ENCODE peak calls at places on chromosomes 12 and 14, in four cellular contexts. U is pancreas; P is body of pancreas; T is effector memory CD4-positive, alpha-beta T cell. K is an unnamed sample. For H3K4me1, the result is how much of the 10 kb centered on the place peaks cover.

GRCh38 chr14:103488960-103489359 is 33.7 kb downstream of the CKB start:
- DNase-seq in P (no peak), U (no peak), T (no peak), K (no peak)

GRCh38 chr12:63362801-63363200 is 211.8 kb upstream of the AVPR1A start:
- DNase-seq in T (no peak), P (no peak), U (no peak), K (no peak)

GRCh38 chr12:93957870-93958269 is 190.5 kb upstream of the PLXNC1 start:
- DNase-seq in P (no peak), T (no peak), U (no peak), K (no peak)

GRCh38 chr12:50749459-50749882 is 14.4 kb upstream of the ATF1 start:
- DNase-seq in P (no peak), U (no peak), T (no peak), K (no peak)

GRCh38 chr12:111244673-111245072 is 124.2 kb downstream of the PHETA1 start:
- DNase-seq in P (no peak), U (no peak), T (no peak), K (no peak)

GRCh38 chr14:101965145-101965531 is 765 bp downstream of the DYNC1H1 start:
- DNase-seq in P (peak), T (peak), U (peak), K (peak)

GRCh38 chr14:101004954-101005353 is 101.4 kb upstream of the RTL1 start:
- DNase-seq in U (no peak), P (no peak), T (no peak), K (no peak)

GRCh38 chr12:26271889-26272492 is 76.6 kb downstream of the SSPN start:
- DNase-seq in U (peak), T (no peak), P (peak), K (no peak)

GRCh38 chr12:50659690-50660424 is 104.0 kb upstream of the ATF1 start:
- DNase-seq in U (no peak), P (no peak), T (no peak), K (no peak)

GRCh38 chr12:98211914-98212695 is 303.3 kb upstream of the TMPO start:
- DNase-seq in P (no peak), U (peak), T (no peak), K (no peak)

GRCh38 chr14:69674546-69675245 is 63.3 kb downstream of the SUSD6 start:
- DNase-seq in P (no peak), U (no peak), T (no peak), K (no peak)

GRCh38 chr14:84493779-84494178 is 1036.2 kb upstream of the FLRT2 start:
- DNase-seq in P (no peak), T (no peak), U (no peak), K (no peak)

GRCh38 chr12:122310636-122311035 is 44.3 kb upstream of the VPS33A start:
- DNase-seq in P (no peak), U (no peak), T (no peak), K (no peak)

GRCh38 chr12:54009171-54010052 is 627 bp downstream of the HOXC8 start:
- DNase-seq in T (no peak), P (no peak), U (no peak), K (no peak)

GRCh38 chr12:8699714-8700113 is 1.9 kb downstream of the RIMKLB start:
- DNase-seq in P (no peak), T (no peak), U (no peak), K (no peak)

GRCh38 chr12:104329697-104330096 is 26.2 kb downstream of the EID3 start:
- DNase-seq in P (no peak), T (no peak), U (no peak), K (no peak)

GRCh38 chr14:49966304-49966809 is 73.5 kb downstream of the ARF6 start:
- DNase-seq in T (no peak), U (no peak), P (peak), K (no peak)

GRCh38 chr12:74741113-74741512 is 203.5 kb downstream of the ATXN7L3B start:
- DNase-seq in U (no peak), T (no peak), P (peak), K (peak)

GRCh38 chr14:90576581-90576980 is 179.8 kb downstream of the CALM1 start:
- DNase-seq in T (no peak), P (peak), U (no peak), K (no peak)

GRCh38 chr12:74847169-74847568 is 309.5 kb downstream of the ATXN7L3B start:
- DNase-seq in P (no peak), T (no peak), U (no peak), K (no peak)

GRCh38 chr12:112419269-112420133 is 754 bp downstream of the PTPN11 start:
- DNase-seq in U (peak), T (no peak), P (peak), K (peak)

GRCh38 chr14:58919262-58919661 is 269.2 kb upstream of the DAAM1 start:
- DNase-seq in T (no peak), U (no peak), P (no peak), K (no peak)

GRCh38 chr12:50984899-50985298 is 32.6 kb downstream of the HIGD1C start:
- DNase-seq in T (no peak), P (no peak), U (no peak), K (no peak)

GRCh38 chr14:79699206-79699605 is 512.1 kb downstream of the DIO2 start:
- DNase-seq in T (no peak), U (no peak), P (no peak), K (no peak)

GRCh38 chr12:96399919-96400630 is at the start of gene CDK17:
- DNase-seq in T (peak), U (peak), P (peak), K (peak)

GRCh38 chr12:104768033-104768432 is 190.1 kb downstream of the SLC41A2 start:
- DNase-seq in T (no peak), P (no peak), U (no peak), K (no peak)

DNA sequence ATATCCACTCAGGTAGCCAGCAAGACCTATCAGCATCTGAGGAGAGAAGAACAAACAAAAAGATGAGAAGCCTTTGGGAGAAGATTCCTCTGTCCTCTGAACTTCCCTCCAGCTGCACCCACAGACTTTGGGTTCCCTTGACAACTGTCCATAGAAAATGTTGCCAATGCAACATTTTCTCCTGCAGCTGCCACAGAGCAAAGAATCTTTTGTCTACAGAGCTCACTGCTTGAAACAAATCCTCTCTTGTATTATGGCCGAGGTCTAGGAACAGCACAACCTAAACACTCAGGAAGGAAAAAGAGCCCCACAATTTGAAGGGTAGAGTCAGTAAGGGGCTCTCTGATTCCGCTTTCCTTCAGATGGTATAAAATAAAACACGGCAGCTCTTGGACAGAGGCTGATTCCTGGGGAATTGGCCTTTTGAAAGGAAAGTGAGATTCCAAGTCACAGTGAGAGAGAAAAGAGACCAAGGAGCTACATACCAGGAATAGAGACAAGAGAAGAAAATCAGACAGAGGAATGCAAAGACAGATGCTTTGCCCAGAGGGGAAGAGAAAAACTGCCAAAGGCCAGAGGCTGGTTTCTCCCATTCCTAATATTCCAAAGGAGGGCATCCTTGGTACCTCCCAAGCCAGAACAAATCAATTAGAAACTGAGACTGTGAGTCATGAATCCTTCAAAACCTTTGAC is 14.1 kb downstream of the POMT2 start:
- DNase-seq in P (no peak), U (no peak), T (no peak), K (no peak)
- H3K4me1 ChIP-seq in P (under half), U (under half), T (under half), K (under half)

DNA sequence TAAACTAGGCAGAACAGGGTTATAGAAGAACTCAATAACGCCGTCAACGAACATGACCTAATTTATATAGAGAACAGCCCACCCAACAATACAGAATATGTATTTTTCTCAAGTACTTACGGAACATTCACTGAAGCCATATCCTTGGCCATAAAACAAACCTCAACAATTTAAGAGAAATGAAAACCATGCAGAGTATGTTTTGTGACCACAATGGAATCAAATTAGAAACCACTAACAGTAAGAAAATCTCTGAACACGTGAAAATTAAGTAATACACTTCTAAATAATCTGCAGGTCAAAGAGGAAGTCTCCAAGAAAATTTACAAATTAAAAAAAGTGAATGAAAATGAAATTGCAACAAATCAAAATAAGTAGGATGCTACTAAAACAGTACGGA is 9.4 kb downstream of the SART3 start:
- DNase-seq in P (no peak), U (no peak), T (no peak), K (no peak)
- H3K4me1 ChIP-seq in P (under half), U (under half), T (under half), K (under half)

DNA sequence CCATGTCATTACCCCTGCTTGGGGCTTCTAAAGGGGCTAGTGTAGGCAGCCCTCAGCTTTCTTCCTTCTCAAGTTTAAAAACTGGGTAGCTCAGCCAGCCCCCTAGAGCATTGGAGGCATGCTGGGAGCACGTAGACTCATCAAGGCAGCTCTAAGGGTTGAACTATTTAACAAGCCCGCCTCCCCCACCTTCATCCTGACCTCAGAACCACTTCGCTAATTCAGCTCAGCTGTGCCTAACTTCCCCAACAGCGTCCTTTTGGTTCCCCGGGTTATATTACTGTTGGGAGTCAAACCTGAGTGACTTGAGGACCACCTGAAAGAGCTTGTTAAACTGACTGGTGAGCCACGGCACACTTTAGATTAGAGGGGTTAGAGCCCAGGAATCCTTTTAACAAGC is 30.1 kb downstream of the MAX start:
- DNase-seq in T (no peak), P (no peak), U (no peak), K (no peak)
- H3K4me1 ChIP-seq in T (under half), P (under half), U (under half), K (under half)

GRCh38 chr14:67485501-67486095 is 2.9 kb downstream of the TMEM229B start:
- DNase-seq in T (no peak), P (no peak), U (no peak), K (peak)

GRCh38 chr14:67487937-67488893 is at the start of gene TMEM229B:
- DNase-seq in P (peak), U (no peak), T (peak), K (no peak)

GRCh38 chr14:67486890-67487289 is 1.6 kb downstream of the TMEM229B start:
- DNase-seq in P (no peak), T (no peak), U (no peak), K (no peak)

GRCh38 chr14:67490201-67490600 is 1.7 kb upstream of the TMEM229B start:
- DNase-seq in U (no peak), T (no peak), P (peak), K (no peak)

GRCh38 chr14:67487332-67487731 is 1.2 kb downstream of the TMEM229B start:
- DNase-seq in P (no peak), T (no peak), U (no peak), K (no peak)
- H3K4me1 ChIP-seq in P (under half), T (under half), U (under half), K (under half)

GRCh38 chr12:120846721-120847120 is 57.4 kb downstream of the SPPL3 start:
- DNase-seq in P (no peak), T (no peak), U (no peak), K (no peak)
- H3K4me1 ChIP-seq in P (half or more), T (under half), U (under half), K (under half)